ENCODE peak calls at places on chromosomes 12 and 14, in ten cellular contexts. F, D, T, K, H, G, Y, X, L and E are unnamed samples.

GRCh38 chr12:46269429-46270241 is 792 bp upstream of the SLC38A1 start:
- DNase-seq in Y (no peak), H (no peak), G (no peak), L (peak), X (peak), K (no peak), F (peak), T (peak), D (no peak), E (no peak)

GRCh38 chr14:36256131-36256801 is 64.2 kb downstream of the MBIP start:
- DNase-seq in T (no peak), G (no peak), F (no peak), X (no peak), D (no peak), Y (no peak), H (no peak), K (peak), L (no peak), E (no peak)

GRCh38 chr14:52338282-52338681 is 24.2 kb downstream of the PTGER2 start:
- DNase-seq in H (no peak), D (no peak), K (peak), F (no peak), L (no peak), Y (no peak), T (no peak), X (peak), G (no peak), E (no peak)

GRCh38 chr14:95833429-95833828 is 43.2 kb upstream of the TUNAR start:
- DNase-seq in K (no peak), F (no peak), L (no peak), T (no peak), H (no peak), X (no peak), G (peak), D (no peak), Y (no peak), E (no peak)

GRCh38 chr12:113242560-113242959 is 21.3 kb downstream of the TPCN1 start:
- DNase-seq in F (no peak), X (no peak), G (no peak), Y (peak), L (peak), D (no peak), H (no peak), K (no peak), T (no peak), E (peak)

GRCh38 chr14:85535916-85536834 is 6.2 kb downstream of the FLRT2 start:
- DNase-seq in G (no peak), D (no peak), Y (no peak), H (no peak), F (no peak), T (no peak), X (peak), L (no peak), K (peak), E (no peak)

GRCh38 chr12:110234197-110235154 is 46.6 kb upstream of the ATP2A2 start:
- DNase-seq in G (no peak), K (peak), X (no peak), L (no peak), F (peak), Y (no peak), T (no peak), D (no peak), H (no peak), E (no peak)

GRCh38 chr14:28494196-28494595 is 272.4 kb upstream of the FOXG1 start:
- DNase-seq in G (no peak), L (no peak), D (no peak), X (peak), Y (no peak), T (no peak), K (no peak), H (no peak), F (no peak), E (no peak)

GRCh38 chr12:57110189-57111045 is 745 bp downstream of the STAT6 start:
- DNase-seq in G (peak), Y (peak), L (peak), T (peak), H (no peak), F (peak), K (peak), D (peak), X (peak), E (peak)

GRCh38 chr12:46065412-46066166 is 75.2 kb upstream of the SCAF11 start:
- DNase-seq in K (no peak), T (no peak), F (no peak), H (no peak), G (no peak), Y (no peak), X (no peak), D (no peak), L (no peak), E (no peak)

GRCh38 chr12:112838731-112839130 is 47.2 kb downstream of the RPH3A start:
- DNase-seq in G (no peak), H (no peak), Y (no peak), K (no peak), D (no peak), X (no peak), L (no peak), T (no peak), F (no peak), E (no peak)

GRCh38 chr12:5518584-5519365 is 86.9 kb downstream of the NTF3 start:
- DNase-seq in K (no peak), T (no peak), H (no peak), L (no peak), D (no peak), G (no peak), Y (no peak), F (no peak), X (no peak), E (no peak)

GRCh38 chr12:1607940-1608782 is 13.8 kb upstream of the FBXL14 start:
- DNase-seq in H (no peak), K (peak), L (no peak), F (no peak), G (no peak), X (no peak), T (no peak), D (no peak), Y (no peak), E (no peak)

GRCh38 chr12:52440821-52441319 is 6.7 kb upstream of the KRT75 start:
- DNase-seq in F (no peak), Y (no peak), K (peak), X (peak), L (no peak), D (no peak), T (peak), G (no peak), H (no peak), E (no peak)

GRCh38 chr12:108133482-108133881 is 4.4 kb downstream of the WSCD2 start:
- DNase-seq in X (no peak), K (no peak), G (no peak), F (no peak), Y (no peak), T (no peak), D (peak), H (no peak), L (no peak), E (no peak)

GRCh38 chr12:107732365-107732764 is 28.6 kb downstream of the PRDM4 start:
- DNase-seq in K (no peak), T (no peak), F (no peak), D (no peak), G (no peak), X (no peak), Y (no peak), H (no peak), L (no peak), E (no peak)

GRCh38 chr12:48442191-48442828 is 30.0 kb upstream of the ANP32D start:
- DNase-seq in Y (no peak), T (no peak), F (no peak), G (no peak), D (no peak), K (no peak), H (no peak), X (no peak), L (no peak), E (no peak)

GRCh38 chr12:2805146-2805525 is 7.3 kb upstream of the ITFG2 start:
- DNase-seq in Y (no peak), K (peak), H (no peak), L (no peak), T (no peak), X (no peak), D (no peak), F (no peak), G (no peak), E (no peak)

DNA sequence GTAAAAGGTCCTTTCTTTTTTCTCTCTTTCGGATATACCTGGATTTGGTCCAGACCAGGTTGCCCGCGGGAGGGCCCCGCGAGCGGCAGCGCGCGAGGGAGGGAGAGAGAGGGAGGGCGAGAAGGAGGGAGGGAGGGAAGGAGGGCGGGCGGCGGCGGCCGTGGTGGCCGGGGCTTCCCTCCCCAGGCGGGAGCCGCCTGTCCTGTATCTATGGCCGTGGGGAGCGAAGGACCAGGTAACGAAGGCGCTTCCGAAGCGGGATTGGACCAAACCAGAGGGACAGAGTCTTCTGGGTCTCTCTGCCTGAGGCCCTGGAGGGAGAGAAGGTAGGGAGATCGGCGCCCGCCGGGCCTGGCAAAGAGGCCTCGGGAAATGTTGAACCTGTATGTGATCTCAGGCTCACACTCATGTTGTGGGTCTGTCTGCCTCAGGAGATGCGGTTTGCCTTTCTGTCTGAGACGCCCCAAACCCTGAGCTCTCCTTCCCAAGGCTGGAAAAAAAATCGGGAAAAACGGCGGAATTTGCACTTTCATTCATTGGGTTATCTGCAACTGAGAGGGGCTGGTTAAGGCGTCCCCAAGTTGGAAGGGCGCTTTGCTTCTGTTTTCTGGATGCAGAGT is 5.2 kb upstream of the HOXC9 start:
- DNase-seq in H (no peak), K (no peak), L (no peak), D (no peak), Y (no peak), F (no peak), X (no peak), T (no peak), G (peak), E (no peak)
- H3K4me3 ChIP-seq in H (no peak), K (no peak), L (peak), D (peak), Y (peak), F (peak), X (peak), T (peak), G (peak), E (no peak)

DNA sequence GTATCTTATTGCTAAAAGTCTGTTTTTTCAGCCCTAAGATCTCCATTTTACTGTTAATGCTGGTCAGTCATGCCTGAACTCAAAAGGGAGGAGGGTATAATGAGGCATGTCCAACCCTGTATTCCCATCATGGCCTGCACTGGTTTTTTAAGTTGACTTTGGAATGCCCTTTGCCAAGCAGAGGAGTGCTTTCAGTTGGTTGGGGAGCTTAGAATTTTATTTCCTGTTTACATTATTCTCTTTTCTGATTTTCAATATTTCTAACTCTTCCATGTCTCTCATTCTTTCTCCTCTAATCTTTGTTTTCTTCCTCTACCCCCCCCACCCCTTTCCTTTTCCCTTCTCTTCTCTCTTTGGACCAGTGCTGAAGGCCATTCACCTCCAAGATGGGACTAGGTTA is 4.9 kb upstream of the DHRS2 start:
- DNase-seq in L (no peak), K (no peak), F (no peak), T (no peak), Y (no peak), D (no peak), X (no peak), G (no peak), H (no peak), E (no peak)
- H3K27ac ChIP-seq in L (no peak), K (no peak), F (no peak), T (no peak), Y (no peak), D (no peak), X (no peak), G (no peak), H (no peak), E (no peak)

DNA sequence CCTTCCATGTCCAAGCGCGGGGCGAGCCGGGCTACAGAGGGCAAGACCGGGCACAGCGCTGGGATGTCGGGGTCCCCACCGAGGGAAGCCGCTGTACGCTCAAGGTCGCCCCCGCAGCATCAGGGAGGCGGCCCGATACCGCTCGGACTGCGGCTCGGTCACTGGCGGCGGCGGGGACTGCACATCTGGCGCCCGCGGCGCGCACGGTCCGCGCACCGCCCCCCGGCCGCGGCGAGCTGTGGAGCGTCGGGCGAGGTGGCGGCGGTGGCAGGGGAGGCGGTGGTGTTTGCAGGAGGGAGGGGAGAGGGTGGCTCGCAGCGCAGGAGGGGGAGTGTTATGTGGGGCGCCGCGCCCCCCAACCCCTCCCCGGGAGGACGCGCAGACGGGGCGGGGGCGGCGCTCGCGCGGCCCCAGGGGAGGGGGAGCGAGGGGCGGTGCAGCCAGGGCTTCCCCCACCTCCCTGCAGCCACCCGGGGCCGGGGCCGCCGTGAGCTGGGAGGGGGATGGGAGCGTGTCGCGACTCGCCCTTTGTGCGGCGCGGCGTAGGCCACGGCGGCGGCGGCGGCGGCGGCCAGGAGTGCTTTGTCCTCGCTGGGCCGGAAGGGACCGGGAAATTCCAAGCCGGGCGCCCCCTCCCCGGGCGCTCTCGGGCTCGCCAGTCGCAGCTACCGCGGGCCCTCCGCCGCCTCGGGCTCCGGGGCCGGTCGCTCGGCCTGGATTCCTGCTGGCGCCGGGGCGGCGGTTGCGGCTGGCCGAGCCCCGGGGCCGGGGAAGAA is at the start of gene NUAK1:
- DNase-seq in F (no peak), X (peak), K (peak), L (peak), T (no peak), D (peak), G (no peak), Y (peak), H (peak), E (peak)
- H3K4me3 ChIP-seq in F (peak), X (peak), K (peak), L (peak), T (peak), D (peak), G (no peak), Y (peak), H (peak), E (peak)

GRCh38 chr14:74653386-74654138 is 41.5 kb upstream of the LTBP2 start:
- DNase-seq in L (no peak), G (no peak), D (no peak), F (no peak), H (no peak), X (no peak), T (no peak), Y (no peak), K (no peak), E (no peak)

GRCh38 chr14:74652541-74652940 is 40.5 kb upstream of the LTBP2 start:
- DNase-seq in G (no peak), D (no peak), H (no peak), X (no peak), L (no peak), Y (no peak), T (no peak), K (no peak), F (no peak), E (no peak)

GRCh38 chr14:74655597-74656389 is 43.8 kb upstream of the LTBP2 start:
- DNase-seq in K (peak), F (no peak), X (peak), D (no peak), Y (no peak), H (no peak), T (no peak), G (no peak), L (no peak), E (no peak)

GRCh38 chr14:74656964-74657363 is 44.9 kb upstream of the LTBP2 start:
- DNase-seq in X (no peak), G (no peak), L (no peak), D (no peak), H (no peak), T (no peak), K (no peak), Y (no peak), F (no peak), E (no peak)

DNA sequence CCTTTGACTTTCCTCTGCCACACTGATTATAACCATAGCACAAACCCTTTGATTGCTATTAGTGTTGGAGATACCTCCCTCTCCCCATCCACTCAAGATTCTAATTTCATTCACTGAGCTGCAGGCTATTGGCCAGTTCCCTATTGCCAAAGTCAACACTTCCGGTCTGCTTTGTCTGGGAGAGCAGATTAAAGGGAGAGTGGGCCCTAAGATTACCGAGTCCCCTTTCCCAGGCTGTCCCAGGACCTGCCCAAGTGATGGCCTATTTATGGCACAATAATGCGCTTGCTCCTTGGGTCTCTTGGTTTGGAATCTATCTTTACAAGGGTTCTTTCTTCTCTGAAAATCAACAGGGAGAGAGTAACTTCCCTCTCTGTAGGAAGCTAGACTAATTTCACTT is 42.9 kb upstream of the LTBP2 start:
- DNase-seq in X (no peak), Y (no peak), K (no peak), G (no peak), T (no peak), D (no peak), H (no peak), L (no peak), F (no peak), E (no peak)
- H3K27ac ChIP-seq in X (no peak), Y (no peak), K (peak), G (no peak), T (peak), D (peak), H (no peak), L (no peak), F (no peak), E (no peak)

GRCh38 chr14:97074860-97075259 is 277.7 kb downstream of the VRK1 start:
- DNase-seq in X (no peak), T (no peak), G (no peak), Y (no peak), K (no peak), H (no peak), F (no peak), D (no peak), L (no peak), E (no peak)

GRCh38 chr14:97077687-97078086 is 280.5 kb downstream of the VRK1 start:
- DNase-seq in H (no peak), K (no peak), L (no peak), Y (no peak), T (no peak), G (no peak), F (no peak), D (no peak), X (no peak), E (no peak)

GRCh38 chr14:97073622-97074021 is 276.4 kb downstream of the VRK1 start:
- DNase-seq in T (no peak), G (no peak), K (no peak), D (no peak), X (no peak), L (no peak), Y (no peak), F (no peak), H (no peak), E (no peak)

GRCh38 chr14:97074456-97074855 is 277.3 kb downstream of the VRK1 start:
- DNase-seq in K (no peak), D (no peak), F (no peak), G (no peak), L (no peak), X (no peak), H (no peak), Y (no peak), T (no peak), E (no peak)

DNA sequence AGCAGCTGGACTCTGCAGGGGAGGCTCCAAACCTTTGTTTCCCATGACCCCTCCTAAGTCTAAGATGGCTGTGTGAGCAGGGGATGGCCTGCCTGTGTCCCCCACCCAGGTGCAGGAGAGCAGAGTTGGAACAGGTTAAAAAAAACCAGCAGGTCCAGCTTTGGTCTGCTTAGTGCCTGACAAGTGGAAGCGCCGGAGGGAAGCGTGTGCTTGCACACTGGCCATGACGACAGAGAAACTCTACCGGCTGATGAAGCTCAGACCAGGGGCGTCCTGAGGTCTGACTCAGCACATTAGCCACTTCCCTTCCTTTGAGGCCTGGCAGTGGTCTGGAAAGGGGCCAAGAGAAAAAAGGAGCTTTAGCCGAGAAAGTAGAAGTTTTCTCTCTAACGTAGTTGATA is 280.1 kb downstream of the VRK1 start:
- DNase-seq in G (peak), H (no peak), X (peak), D (peak), T (peak), Y (peak), L (peak), K (peak), F (peak), E (no peak)
- H3K4me3 ChIP-seq in G (no peak), H (no peak), X (peak), D (no peak), T (no peak), Y (no peak), L (no peak), K (no peak), F (no peak), E (no peak)